ENCODE peak calls at places on chromosomes 12 and 14, in six cellular contexts. One of them, this sample, is unnamed.

GRCh38 chr14:96086574-96087077 is 47.5 kb downstream of the C14orf132 start:
- DNase-seq in GM10248: no peak
- DNase-seq in RPMI7951: peak
- DNase-seq in MCF 10A: peak
- DNase-seq in stimulated activated CD4-positive, alpha-beta T cell treated with anti-CD3 and anti-CD28 coated beads, Interleukin-1b, Interleukin-23, amount 100 ng/mL, for 24 hours: no peak
- DNase-seq in activated CD8-positive, alpha-beta memory T cell treated with anti-CD3 and anti-CD28 coated beads for 4 hours: no peak
- DNase-seq in this sample: no peak

GRCh38 chr12:126384029-126384564 is 1318.9 kb downstream of the AACS start:
- DNase-seq in stimulated activated CD4-positive, alpha-beta T cell treated with anti-CD3 and anti-CD28 coated beads, Interleukin-1b, Interleukin-23, amount 100 ng/mL, for 24 hours: no peak
- DNase-seq in RPMI7951: no peak
- DNase-seq in activated CD8-positive, alpha-beta memory T cell treated with anti-CD3 and anti-CD28 coated beads for 4 hours: no peak
- DNase-seq in GM10248: no peak
- DNase-seq in MCF 10A: peak
- DNase-seq in this sample: no peak

GRCh38 chr12:63151061-63151897 is at the start of gene AVPR1A:
- DNase-seq in stimulated activated CD4-positive, alpha-beta T cell treated with anti-CD3 and anti-CD28 coated beads, Interleukin-1b, Interleukin-23, amount 100 ng/mL, for 24 hours: no peak
- DNase-seq in MCF 10A: no peak
- DNase-seq in activated CD8-positive, alpha-beta memory T cell treated with anti-CD3 and anti-CD28 coated beads for 4 hours: no peak
- DNase-seq in RPMI7951: peak
- DNase-seq in GM10248: peak
- DNase-seq in this sample: peak

GRCh38 chr14:60482743-60483142 is 3.1 kb downstream of the C14orf39 start:
- DNase-seq in MCF 10A: peak
- DNase-seq in RPMI7951: no peak
- DNase-seq in GM10248: no peak
- DNase-seq in stimulated activated CD4-positive, alpha-beta T cell treated with anti-CD3 and anti-CD28 coated beads, Interleukin-1b, Interleukin-23, amount 100 ng/mL, for 24 hours: no peak
- DNase-seq in activated CD8-positive, alpha-beta memory T cell treated with anti-CD3 and anti-CD28 coated beads for 4 hours: no peak
- DNase-seq in this sample: no peak

GRCh38 chr14:87139299-87139698 is 853.7 kb downstream of the GALC start:
- DNase-seq in GM10248: no peak
- DNase-seq in stimulated activated CD4-positive, alpha-beta T cell treated with anti-CD3 and anti-CD28 coated beads, Interleukin-1b, Interleukin-23, amount 100 ng/mL, for 24 hours: no peak
- DNase-seq in activated CD8-positive, alpha-beta memory T cell treated with anti-CD3 and anti-CD28 coated beads for 4 hours: no peak
- DNase-seq in RPMI7951: no peak
- DNase-seq in MCF 10A: no peak
- DNase-seq in this sample: no peak

GRCh38 chr12:66915312-66915904 is 236.5 kb upstream of the GRIP1 start:
- DNase-seq in MCF 10A: no peak
- DNase-seq in RPMI7951: no peak
- DNase-seq in activated CD8-positive, alpha-beta memory T cell treated with anti-CD3 and anti-CD28 coated beads for 4 hours: no peak
- DNase-seq in GM10248: no peak
- DNase-seq in stimulated activated CD4-positive, alpha-beta T cell treated with anti-CD3 and anti-CD28 coated beads, Interleukin-1b, Interleukin-23, amount 100 ng/mL, for 24 hours: no peak
- DNase-seq in this sample: no peak

GRCh38 chr12:2691001-2691339 is 103.8 kb upstream of the FKBP4 start:
- DNase-seq in GM10248: no peak
- DNase-seq in RPMI7951: peak
- DNase-seq in MCF 10A: no peak
- DNase-seq in activated CD8-positive, alpha-beta memory T cell treated with anti-CD3 and anti-CD28 coated beads for 4 hours: peak
- DNase-seq in stimulated activated CD4-positive, alpha-beta T cell treated with anti-CD3 and anti-CD28 coated beads, Interleukin-1b, Interleukin-23, amount 100 ng/mL, for 24 hours: peak
- DNase-seq in this sample: no peak

GRCh38 chr12:130632582-130633174 is 83.4 kb downstream of the RIMBP2 start:
- DNase-seq in RPMI7951: no peak
- DNase-seq in stimulated activated CD4-positive, alpha-beta T cell treated with anti-CD3 and anti-CD28 coated beads, Interleukin-1b, Interleukin-23, amount 100 ng/mL, for 24 hours: no peak
- DNase-seq in MCF 10A: no peak
- DNase-seq in GM10248: no peak
- DNase-seq in activated CD8-positive, alpha-beta memory T cell treated with anti-CD3 and anti-CD28 coated beads for 4 hours: no peak
- DNase-seq in this sample: no peak

GRCh38 chr14:85316701-85317100 is 213.2 kb upstream of the FLRT2 start:
- DNase-seq in stimulated activated CD4-positive, alpha-beta T cell treated with anti-CD3 and anti-CD28 coated beads, Interleukin-1b, Interleukin-23, amount 100 ng/mL, for 24 hours: no peak
- DNase-seq in activated CD8-positive, alpha-beta memory T cell treated with anti-CD3 and anti-CD28 coated beads for 4 hours: no peak
- DNase-seq in MCF 10A: no peak
- DNase-seq in GM10248: no peak
- DNase-seq in RPMI7951: peak
- DNase-seq in this sample: no peak

GRCh38 chr12:38906482-38907170 is 1.2 kb upstream of the CPNE8 start:
- DNase-seq in MCF 10A: peak
- DNase-seq in stimulated activated CD4-positive, alpha-beta T cell treated with anti-CD3 and anti-CD28 coated beads, Interleukin-1b, Interleukin-23, amount 100 ng/mL, for 24 hours: peak
- DNase-seq in GM10248: peak
- DNase-seq in RPMI7951: peak
- DNase-seq in activated CD8-positive, alpha-beta memory T cell treated with anti-CD3 and anti-CD28 coated beads for 4 hours: peak
- DNase-seq in this sample: peak

GRCh38 chr14:69715725-69716482 is 51.0 kb upstream of the SRSF5 start:
- DNase-seq in stimulated activated CD4-positive, alpha-beta T cell treated with anti-CD3 and anti-CD28 coated beads, Interleukin-1b, Interleukin-23, amount 100 ng/mL, for 24 hours: no peak
- DNase-seq in RPMI7951: peak
- DNase-seq in MCF 10A: peak
- DNase-seq in activated CD8-positive, alpha-beta memory T cell treated with anti-CD3 and anti-CD28 coated beads for 4 hours: no peak
- DNase-seq in GM10248: no peak
- DNase-seq in this sample: no peak

GRCh38 chr14:50619569-50620141 is 48.5 kb downstream of the SAV1 start:
- DNase-seq in RPMI7951: peak
- DNase-seq in MCF 10A: peak
- DNase-seq in stimulated activated CD4-positive, alpha-beta T cell treated with anti-CD3 and anti-CD28 coated beads, Interleukin-1b, Interleukin-23, amount 100 ng/mL, for 24 hours: no peak
- DNase-seq in activated CD8-positive, alpha-beta memory T cell treated with anti-CD3 and anti-CD28 coated beads for 4 hours: no peak
- DNase-seq in GM10248: peak
- DNase-seq in this sample: no peak

GRCh38 chr14:75126121-75126544 is 715 bp downstream of the NEK9 start:
- DNase-seq in MCF 10A: no peak
- DNase-seq in RPMI7951: no peak
- DNase-seq in stimulated activated CD4-positive, alpha-beta T cell treated with anti-CD3 and anti-CD28 coated beads, Interleukin-1b, Interleukin-23, amount 100 ng/mL, for 24 hours: no peak
- DNase-seq in activated CD8-positive, alpha-beta memory T cell treated with anti-CD3 and anti-CD28 coated beads for 4 hours: no peak
- DNase-seq in GM10248: no peak
- DNase-seq in this sample: no peak

GRCh38 chr14:75499084-75499875 is 23.0 kb upstream of the BATF start:
- DNase-seq in RPMI7951: no peak
- DNase-seq in MCF 10A: no peak
- DNase-seq in GM10248: peak
- DNase-seq in activated CD8-positive, alpha-beta memory T cell treated with anti-CD3 and anti-CD28 coated beads for 4 hours: no peak
- DNase-seq in stimulated activated CD4-positive, alpha-beta T cell treated with anti-CD3 and anti-CD28 coated beads, Interleukin-1b, Interleukin-23, amount 100 ng/mL, for 24 hours: no peak
- DNase-seq in this sample: no peak

GRCh38 chr12:26878661-26879119 is 45.7 kb upstream of the ITPR2 start:
- DNase-seq in RPMI7951: peak
- DNase-seq in MCF 10A: peak
- DNase-seq in GM10248: peak
- DNase-seq in activated CD8-positive, alpha-beta memory T cell treated with anti-CD3 and anti-CD28 coated beads for 4 hours: no peak
- DNase-seq in stimulated activated CD4-positive, alpha-beta T cell treated with anti-CD3 and anti-CD28 coated beads, Interleukin-1b, Interleukin-23, amount 100 ng/mL, for 24 hours: no peak
- DNase-seq in this sample: no peak

GRCh38 chr12:20004951-20005350 is 363.4 kb upstream of the PDE3A start:
- DNase-seq in MCF 10A: no peak
- DNase-seq in GM10248: no peak
- DNase-seq in RPMI7951: peak
- DNase-seq in activated CD8-positive, alpha-beta memory T cell treated with anti-CD3 and anti-CD28 coated beads for 4 hours: no peak
- DNase-seq in stimulated activated CD4-positive, alpha-beta T cell treated with anti-CD3 and anti-CD28 coated beads, Interleukin-1b, Interleukin-23, amount 100 ng/mL, for 24 hours: no peak
- DNase-seq in this sample: no peak

GRCh38 chr14:76352639-76353281 is 23.2 kb upstream of the ESRRB start:
- DNase-seq in activated CD8-positive, alpha-beta memory T cell treated with anti-CD3 and anti-CD28 coated beads for 4 hours: no peak
- DNase-seq in MCF 10A: no peak
- DNase-seq in GM10248: peak
- DNase-seq in RPMI7951: peak
- DNase-seq in stimulated activated CD4-positive, alpha-beta T cell treated with anti-CD3 and anti-CD28 coated beads, Interleukin-1b, Interleukin-23, amount 100 ng/mL, for 24 hours: peak
- DNase-seq in this sample: peak

GRCh38 chr12:58814036-58814435 is 106.3 kb downstream of the LRIG3 start:
- DNase-seq in stimulated activated CD4-positive, alpha-beta T cell treated with anti-CD3 and anti-CD28 coated beads, Interleukin-1b, Interleukin-23, amount 100 ng/mL, for 24 hours: no peak
- DNase-seq in activated CD8-positive, alpha-beta memory T cell treated with anti-CD3 and anti-CD28 coated beads for 4 hours: no peak
- DNase-seq in RPMI7951: no peak
- DNase-seq in MCF 10A: no peak
- DNase-seq in GM10248: no peak
- DNase-seq in this sample: no peak

GRCh38 chr14:35045798-35046047 is 349 bp upstream of the FAM177A1 start:
- DNase-seq in stimulated activated CD4-positive, alpha-beta T cell treated with anti-CD3 and anti-CD28 coated beads, Interleukin-1b, Interleukin-23, amount 100 ng/mL, for 24 hours: no peak
- DNase-seq in activated CD8-positive, alpha-beta memory T cell treated with anti-CD3 and anti-CD28 coated beads for 4 hours: no peak
- DNase-seq in MCF 10A: no peak
- DNase-seq in GM10248: peak
- DNase-seq in RPMI7951: no peak
- DNase-seq in this sample: no peak

GRCh38 chr14:100110801-100111200 is 45.6 kb downstream of the EVL start:
- DNase-seq in stimulated activated CD4-positive, alpha-beta T cell treated with anti-CD3 and anti-CD28 coated beads, Interleukin-1b, Interleukin-23, amount 100 ng/mL, for 24 hours: no peak
- DNase-seq in GM10248: no peak
- DNase-seq in RPMI7951: no peak
- DNase-seq in MCF 10A: no peak
- DNase-seq in activated CD8-positive, alpha-beta memory T cell treated with anti-CD3 and anti-CD28 coated beads for 4 hours: no peak
- DNase-seq in this sample: no peak

GRCh38 chr14:22977684-22978486 is 4.5 kb downstream of the AJUBA start:
- DNase-seq in RPMI7951: peak
- DNase-seq in GM10248: no peak
- DNase-seq in MCF 10A: peak
- DNase-seq in stimulated activated CD4-positive, alpha-beta T cell treated with anti-CD3 and anti-CD28 coated beads, Interleukin-1b, Interleukin-23, amount 100 ng/mL, for 24 hours: no peak
- DNase-seq in activated CD8-positive, alpha-beta memory T cell treated with anti-CD3 and anti-CD28 coated beads for 4 hours: no peak
- DNase-seq in this sample: peak

GRCh38 chr12:115249878-115250277 is 565.9 kb upstream of the TBX3 start:
- DNase-seq in MCF 10A: no peak
- DNase-seq in stimulated activated CD4-positive, alpha-beta T cell treated with anti-CD3 and anti-CD28 coated beads, Interleukin-1b, Interleukin-23, amount 100 ng/mL, for 24 hours: no peak
- DNase-seq in RPMI7951: no peak
- DNase-seq in GM10248: no peak
- DNase-seq in activated CD8-positive, alpha-beta memory T cell treated with anti-CD3 and anti-CD28 coated beads for 4 hours: no peak
- DNase-seq in this sample: no peak

GRCh38 chr12:2198088-2198501 is 145.3 kb downstream of the CACNA1C start:
- DNase-seq in stimulated activated CD4-positive, alpha-beta T cell treated with anti-CD3 and anti-CD28 coated beads, Interleukin-1b, Interleukin-23, amount 100 ng/mL, for 24 hours: no peak
- DNase-seq in MCF 10A: peak
- DNase-seq in activated CD8-positive, alpha-beta memory T cell treated with anti-CD3 and anti-CD28 coated beads for 4 hours: no peak
- DNase-seq in GM10248: no peak
- DNase-seq in RPMI7951: peak
- DNase-seq in this sample: no peak

GRCh38 chr12:92574911-92575570 is 127.7 kb upstream of the PLEKHG7 start:
- DNase-seq in GM10248: no peak
- DNase-seq in activated CD8-positive, alpha-beta memory T cell treated with anti-CD3 and anti-CD28 coated beads for 4 hours: no peak
- DNase-seq in MCF 10A: no peak
- DNase-seq in stimulated activated CD4-positive, alpha-beta T cell treated with anti-CD3 and anti-CD28 coated beads, Interleukin-1b, Interleukin-23, amount 100 ng/mL, for 24 hours: no peak
- DNase-seq in RPMI7951: no peak
- DNase-seq in this sample: peak

GRCh38 chr12:60501124-60501729 is 905.4 kb downstream of the SLC16A7 start:
- DNase-seq in RPMI7951: no peak
- DNase-seq in MCF 10A: peak
- DNase-seq in GM10248: no peak
- DNase-seq in activated CD8-positive, alpha-beta memory T cell treated with anti-CD3 and anti-CD28 coated beads for 4 hours: no peak
- DNase-seq in stimulated activated CD4-positive, alpha-beta T cell treated with anti-CD3 and anti-CD28 coated beads, Interleukin-1b, Interleukin-23, amount 100 ng/mL, for 24 hours: no peak
- DNase-seq in this sample: no peak

GRCh38 chr12:121697093-121697698 is 15.4 kb upstream of the TMEM120B start:
- DNase-seq in RPMI7951: peak
- DNase-seq in MCF 10A: peak
- DNase-seq in GM10248: peak
- DNase-seq in stimulated activated CD4-positive, alpha-beta T cell treated with anti-CD3 and anti-CD28 coated beads, Interleukin-1b, Interleukin-23, amount 100 ng/mL, for 24 hours: no peak
- DNase-seq in activated CD8-positive, alpha-beta memory T cell treated with anti-CD3 and anti-CD28 coated beads for 4 hours: no peak
- DNase-seq in this sample: no peak

GRCh38 chr14:101077511-101078074 is 174.1 kb upstream of the RTL1 start:
- DNase-seq in stimulated activated CD4-positive, alpha-beta T cell treated with anti-CD3 and anti-CD28 coated beads, Interleukin-1b, Interleukin-23, amount 100 ng/mL, for 24 hours: no peak
- DNase-seq in activated CD8-positive, alpha-beta memory T cell treated with anti-CD3 and anti-CD28 coated beads for 4 hours: no peak
- DNase-seq in RPMI7951: no peak
- DNase-seq in MCF 10A: no peak
- DNase-seq in GM10248: no peak
- DNase-seq in this sample: no peak

GRCh38 chr14:83133986-83134664 is 1600.5 kb upstream of the SEL1L start:
- DNase-seq in stimulated activated CD4-positive, alpha-beta T cell treated with anti-CD3 and anti-CD28 coated beads, Interleukin-1b, Interleukin-23, amount 100 ng/mL, for 24 hours: no peak
- DNase-seq in activated CD8-positive, alpha-beta memory T cell treated with anti-CD3 and anti-CD28 coated beads for 4 hours: no peak
- DNase-seq in RPMI7951: no peak
- DNase-seq in MCF 10A: no peak
- DNase-seq in GM10248: no peak
- DNase-seq in this sample: no peak